ENCODE peak calls at places on chromosomes 16 and 17, in eight cellular contexts. F, O, J, B, Z, R, C and D are unnamed samples.

GRCh38 chr16:57984443-57985203 is 13.7 kb upstream of the CNGB1 start:
- DNase-seq in O (no peak), F (peak), C (peak), J (no peak), B (peak), R (peak), Z (peak), D (no peak)

GRCh38 chr17:80795737-80796136 is 195.9 kb upstream of the CHMP6 start:
- DNase-seq in R (peak), J (peak), O (peak), Z (no peak), F (no peak), B (peak), C (peak), D (no peak)

GRCh38 chr17:7393613-7394451 is 493 bp downstream of the PLSCR3 start:
- DNase-seq in O (peak), C (no peak), Z (no peak), R (no peak), J (peak), F (no peak), B (peak), D (peak)

GRCh38 chr16:78842950-78843349 is 743.5 kb downstream of the WWOX start:
- DNase-seq in C (no peak), B (no peak), Z (no peak), J (peak), F (no peak), R (no peak), O (no peak), D (peak)

GRCh38 chr17:74968361-74968780 is 4.2 kb downstream of the HID1 start:
- DNase-seq in J (no peak), O (no peak), Z (no peak), C (no peak), B (no peak), F (no peak), R (no peak), D (no peak)

GRCh38 chr17:61504697-61505096 is 52.5 kb downstream of the TBX4 start:
- DNase-seq in Z (peak), C (no peak), R (peak), F (no peak), B (no peak), O (no peak), J (no peak), D (no peak)

GRCh38 chr16:2478273-2478672 is 3.3 kb downstream of the TBC1D24 start:
- DNase-seq in F (no peak), Z (no peak), B (peak), C (no peak), R (no peak), J (no peak), O (peak), D (no peak)

GRCh38 chr16:82509636-82510035 is 117.1 kb upstream of the CDH13 start:
- DNase-seq in J (no peak), Z (no peak), F (no peak), B (no peak), R (peak), C (peak), O (no peak), D (no peak)

GRCh38 chr17:22193113-22193512 is 500.8 kb downstream of the KCNJ18 start:
- DNase-seq in F (no peak), O (no peak), B (no peak), C (no peak), R (no peak), Z (no peak), J (no peak), D (no peak)

GRCh38 chr17:7354262-7354781 is 634 bp upstream of the TMEM95 start:
- DNase-seq in F (no peak), J (peak), R (peak), O (no peak), C (no peak), Z (peak), B (no peak), D (peak)

GRCh38 chr16:49000594-49000993 is 281.0 kb downstream of the CBLN1 start:
- DNase-seq in Z (no peak), O (peak), F (no peak), R (no peak), C (no peak), J (peak), B (no peak), D (no peak)

GRCh38 chr16:81357711-81358270 is 43.0 kb downstream of the GAN start:
- DNase-seq in J (no peak), O (no peak), C (no peak), R (peak), B (no peak), Z (no peak), F (no peak), D (no peak)

GRCh38 chr17:56222255-56222654 is 69.0 kb downstream of the ANKFN1 start:
- DNase-seq in R (peak), J (no peak), Z (no peak), O (peak), C (no peak), F (no peak), B (no peak), D (no peak)

GRCh38 chr16:84048306-84048705 is 5.7 kb upstream of the SLC38A8 start:
- DNase-seq in O (no peak), C (no peak), B (peak), Z (no peak), F (no peak), R (no peak), J (no peak), D (no peak)

GRCh38 chr16:68732068-68732680 is 4.9 kb upstream of the CDH1 start:
- DNase-seq in Z (no peak), J (peak), C (no peak), R (peak), F (no peak), O (peak), B (no peak), D (peak)

GRCh38 chr16:87316450-87316922 is 706 bp downstream of the C16orf95 start:
- DNase-seq in B (no peak), F (no peak), O (no peak), C (no peak), R (no peak), Z (no peak), J (no peak), D (no peak)

GRCh38 chr17:6496636-6497441 is 52.6 kb downstream of the PIMREG start:
- DNase-seq in Z (no peak), O (peak), J (no peak), B (no peak), C (no peak), R (no peak), F (peak), D (no peak)

GRCh38 chr16:67202956-67203493 is 4.1 kb downstream of the ELMO3 start:
- DNase-seq in Z (no peak), J (no peak), R (no peak), B (no peak), O (no peak), C (no peak), F (no peak), D (no peak)

GRCh38 chr16:28181557-28181914 is 30.2 kb downstream of the XPO6 start:
- DNase-seq in B (no peak), C (no peak), O (no peak), Z (peak), F (no peak), R (peak), J (no peak), D (no peak)

GRCh38 chr17:55053855-55054254 is 85.3 kb downstream of the STXBP4 start:
- DNase-seq in R (no peak), O (peak), C (no peak), B (no peak), Z (peak), J (no peak), F (no peak), D (no peak)

GRCh38 chr17:4733073-4733531 is 1.9 kb downstream of the MED11 start:
- DNase-seq in Z (no peak), C (no peak), O (no peak), R (no peak), B (peak), F (no peak), J (no peak), D (no peak)

GRCh38 chr17:74119049-74119580 is 84.4 kb upstream of the RPL38 start:
- DNase-seq in R (no peak), F (no peak), O (no peak), B (no peak), J (no peak), Z (no peak), C (no peak), D (no peak)

GRCh38 chr17:81163703-81164413 is 1.4 kb upstream of the PVALEF start:
- DNase-seq in O (no peak), F (no peak), Z (no peak), R (no peak), J (no peak), B (peak), C (no peak), D (no peak)

GRCh38 chr17:75024686-75025397 is 12.4 kb downstream of the MRPL58 start:
- DNase-seq in C (no peak), O (no peak), F (no peak), J (no peak), R (no peak), Z (no peak), B (no peak), D (no peak)

GRCh38 chr17:65495255-65496060 is 66.0 kb downstream of the AXIN2 start:
- DNase-seq in Z (no peak), R (peak), J (no peak), O (peak), F (no peak), B (no peak), C (no peak), D (no peak)